ENCODE peak calls at places on chromosomes 16 and 17, in nine cellular contexts. One of them, this sample, is unnamed.

GRCh38 chr16:46519063-46519462 is 102.1 kb downstream of the SHCBP1 start:
- DNase-seq in Panc1: no peak
- DNase-seq in GM23338: no peak
- DNase-seq in HepG2: peak; percentile 26
- DNase-seq in A549: no peak
- DNase-seq in SK-N-SH: no peak
- DNase-seq in HCT116: no peak
- DNase-seq in K562: no peak
- DNase-seq in GM12878: no peak
- DNase-seq in this sample: no peak

GRCh38 chr17:78365561-78366108 is 5.8 kb upstream of the SOCS3 start:
- DNase-seq in A549: no peak
- DNase-seq in GM23338: peak; percentile 98
- DNase-seq in SK-N-SH: no peak
- DNase-seq in K562: no peak
- DNase-seq in HCT116: no peak
- DNase-seq in GM12878: no peak
- DNase-seq in Panc1: no peak
- DNase-seq in HepG2: peak; percentile 68
- DNase-seq in this sample: no peak

GRCh38 chr17:33874617-33875060 is 380.4 kb upstream of the CCL2 start:
- DNase-seq in A549: no peak
- DNase-seq in K562: peak; percentile 79
- DNase-seq in HCT116: no peak
- DNase-seq in GM23338: peak; percentile 8
- DNase-seq in GM12878: no peak
- DNase-seq in Panc1: no peak
- DNase-seq in HepG2: no peak
- DNase-seq in SK-N-SH: no peak
- DNase-seq in this sample: peak; percentile 58

GRCh38 chr16:89096768-89097527 is 3.3 kb downstream of the ACSF3 start:
- DNase-seq in K562: no peak
- DNase-seq in A549: no peak
- DNase-seq in SK-N-SH: no peak
- DNase-seq in HCT116: no peak
- DNase-seq in GM12878: no peak
- DNase-seq in Panc1: no peak
- DNase-seq in HepG2: no peak
- DNase-seq in GM23338: no peak
- DNase-seq in this sample: no peak

GRCh38 chr17:82960419-82961271 is 118.8 kb upstream of the METRNL start:
- DNase-seq in HepG2: no peak
- DNase-seq in GM12878: no peak
- DNase-seq in HCT116: no peak
- DNase-seq in A549: no peak
- DNase-seq in K562: no peak
- DNase-seq in SK-N-SH: no peak
- DNase-seq in GM23338: no peak
- DNase-seq in Panc1: no peak
- DNase-seq in this sample: no peak

GRCh38 chr17:32807577-32807976 is 69.3 kb downstream of the MYO1D start:
- DNase-seq in GM12878: no peak
- DNase-seq in K562: no peak
- DNase-seq in GM23338: no peak
- DNase-seq in HepG2: peak; percentile 10
- DNase-seq in A549: no peak
- DNase-seq in SK-N-SH: no peak
- DNase-seq in HCT116: no peak
- DNase-seq in Panc1: no peak
- DNase-seq in this sample: no peak

GRCh38 chr16:87628940-87629339 is 26.6 kb downstream of the JPH3 start:
- DNase-seq in K562: no peak
- DNase-seq in GM23338: no peak
- DNase-seq in Panc1: no peak
- DNase-seq in SK-N-SH: no peak
- DNase-seq in A549: peak; percentile 63
- DNase-seq in GM12878: no peak
- DNase-seq in HCT116: no peak
- DNase-seq in HepG2: no peak
- DNase-seq in this sample: peak; percentile 21

GRCh38 chr17:71334041-71334781 is 786.6 kb upstream of the SOX9 start:
- DNase-seq in A549: no peak
- DNase-seq in GM23338: peak; percentile 41
- DNase-seq in SK-N-SH: no peak
- DNase-seq in HCT116: no peak
- DNase-seq in HepG2: no peak
- DNase-seq in K562: no peak
- DNase-seq in GM12878: no peak
- DNase-seq in Panc1: no peak
- DNase-seq in this sample: no peak

GRCh38 chr17:35889241-35889640 is 9.1 kb upstream of the CCL5 start:
- DNase-seq in GM23338: no peak
- DNase-seq in SK-N-SH: no peak
- DNase-seq in GM12878: no peak
- DNase-seq in HCT116: no peak
- DNase-seq in Panc1: no peak
- DNase-seq in A549: no peak
- DNase-seq in HepG2: no peak
- DNase-seq in K562: no peak
- DNase-seq in this sample: no peak

GRCh38 chr17:38750312-38751121 is 2.0 kb upstream of the PSMB3 start:
- DNase-seq in SK-N-SH: no peak
- DNase-seq in A549: peak; percentile 55
- DNase-seq in HepG2: peak; percentile 50
- DNase-seq in GM23338: peak; percentile 74
- DNase-seq in GM12878: no peak
- DNase-seq in K562: no peak
- DNase-seq in HCT116: no peak
- DNase-seq in Panc1: no peak
- DNase-seq in this sample: no peak

GRCh38 chr16:58022601-58023371 is 2.8 kb upstream of the MMP15 start:
- DNase-seq in K562: no peak
- DNase-seq in HepG2: no peak
- DNase-seq in A549: no peak
- DNase-seq in SK-N-SH: peak; percentile 78
- DNase-seq in GM23338: peak; percentile 29
- DNase-seq in Panc1: no peak
- DNase-seq in GM12878: no peak
- DNase-seq in HCT116: no peak
- DNase-seq in this sample: no peak

GRCh38 chr16:75329933-75330332 is 78.5 kb upstream of the BCAR1 start:
- DNase-seq in K562: no peak
- DNase-seq in GM23338: no peak
- DNase-seq in A549: no peak
- DNase-seq in Panc1: no peak
- DNase-seq in HCT116: no peak
- DNase-seq in HepG2: peak; percentile 18
- DNase-seq in SK-N-SH: no peak
- DNase-seq in GM12878: no peak
- DNase-seq in this sample: no peak

GRCh38 chr17:17732892-17733670 is 51.8 kb downstream of the RAI1 start:
- DNase-seq in GM23338: no peak
- DNase-seq in SK-N-SH: no peak
- DNase-seq in HCT116: no peak
- DNase-seq in K562: no peak
- DNase-seq in A549: peak; percentile 59
- DNase-seq in HepG2: no peak
- DNase-seq in Panc1: no peak
- DNase-seq in GM12878: no peak
- DNase-seq in this sample: no peak

GRCh38 chr16:71737501-71737900 is 13.0 kb upstream of the PHLPP2 start:
- DNase-seq in HepG2: no peak
- DNase-seq in GM23338: no peak
- DNase-seq in A549: no peak
- DNase-seq in K562: no peak
- DNase-seq in HCT116: no peak
- DNase-seq in Panc1: no peak
- DNase-seq in GM12878: no peak
- DNase-seq in SK-N-SH: no peak
- DNase-seq in this sample: no peak

GRCh38 chr17:15247891-15248529 is 17.1 kb downstream of the PMP22 start:
- DNase-seq in HepG2: no peak
- DNase-seq in GM12878: no peak
- DNase-seq in A549: peak; percentile 31
- DNase-seq in Panc1: no peak
- DNase-seq in GM23338: peak; percentile 72
- DNase-seq in SK-N-SH: no peak
- DNase-seq in K562: no peak
- DNase-seq in HCT116: no peak
- DNase-seq in this sample: no peak

GRCh38 chr16:554640-555413 is 5.4 kb upstream of the PRR35 start:
- DNase-seq in HepG2: no peak
- DNase-seq in GM23338: no peak
- DNase-seq in SK-N-SH: no peak
- DNase-seq in Panc1: no peak
- DNase-seq in GM12878: no peak
- DNase-seq in HCT116: no peak
- DNase-seq in K562: no peak
- DNase-seq in A549: no peak
- DNase-seq in this sample: no peak

GRCh38 chr17:2054740-2055493 is at the start of gene HIC1:
- DNase-seq in K562: peak; percentile 51
- DNase-seq in GM12878: no peak
- DNase-seq in GM23338: peak; percentile 82
- DNase-seq in HepG2: peak; percentile 24
- DNase-seq in A549: peak; percentile 74
- DNase-seq in SK-N-SH: peak; percentile 93
- DNase-seq in HCT116: no peak
- DNase-seq in Panc1: no peak
- DNase-seq in this sample: no peak

GRCh38 chr17:40633871-40634270 is 13.7 kb downstream of the SMARCE1 start:
- DNase-seq in HCT116: no peak
- DNase-seq in HepG2: no peak
- DNase-seq in SK-N-SH: no peak
- DNase-seq in GM12878: no peak
- DNase-seq in K562: no peak
- DNase-seq in Panc1: no peak
- DNase-seq in GM23338: no peak
- DNase-seq in A549: no peak
- DNase-seq in this sample: no peak

GRCh38 chr16:67855789-67856188 is 8.3 kb upstream of the CENPT start:
- DNase-seq in HepG2: no peak
- DNase-seq in HCT116: no peak
- DNase-seq in A549: no peak
- DNase-seq in GM23338: no peak
- DNase-seq in GM12878: no peak
- DNase-seq in SK-N-SH: no peak
- DNase-seq in Panc1: no peak
- DNase-seq in K562: no peak
- DNase-seq in this sample: no peak

DNA sequence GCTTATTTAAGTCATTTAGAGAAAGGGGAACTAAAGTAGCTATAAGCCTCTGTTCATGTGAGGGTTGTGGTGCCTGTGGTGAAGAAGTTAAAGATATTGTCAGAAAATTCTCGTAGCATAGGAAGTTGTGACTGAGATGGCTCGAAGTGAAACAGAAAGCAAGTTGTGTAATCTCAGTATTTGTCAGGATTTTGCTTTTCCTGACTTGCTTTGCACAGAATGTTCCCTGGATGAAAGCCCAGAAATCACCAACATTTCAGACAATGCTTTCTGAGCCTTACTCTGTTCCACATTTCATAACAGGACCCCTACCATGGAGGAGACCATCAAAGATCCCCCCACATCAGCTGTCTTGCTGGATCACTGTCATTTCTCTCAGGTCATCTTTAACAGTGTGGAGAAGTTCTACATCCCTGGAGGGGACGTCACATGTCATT is 10.6 kb downstream of the CALCOCO2 start:
- DNase-seq in GM23338: no peak
- DNase-seq in K562: no peak
- DNase-seq in A549: no peak
- DNase-seq in GM12878: peak; percentile 83
- DNase-seq in SK-N-SH: no peak
- DNase-seq in HCT116: no peak
- DNase-seq in HepG2: no peak
- DNase-seq in Panc1: no peak
- DNase-seq in this sample: peak; percentile 74
- H3K4me3 ChIP-seq in GM23338: no peak overlapping the region
- H3K4me3 ChIP-seq in K562: no peak overlapping the region
- H3K4me3 ChIP-seq in A549: peak overlapping the region; percentile 8
- H3K4me3 ChIP-seq in GM12878: peak overlapping the region; percentile 60
- H3K4me3 ChIP-seq in SK-N-SH: peak overlapping the region; percentile 41
- H3K4me3 ChIP-seq in HCT116: no peak overlapping the region
- H3K4me3 ChIP-seq in HepG2: no peak overlapping the region
- H3K4me3 ChIP-seq in Panc1: no peak overlapping the region
- H3K4me3 ChIP-seq in this sample: no peak overlapping the region

DNA sequence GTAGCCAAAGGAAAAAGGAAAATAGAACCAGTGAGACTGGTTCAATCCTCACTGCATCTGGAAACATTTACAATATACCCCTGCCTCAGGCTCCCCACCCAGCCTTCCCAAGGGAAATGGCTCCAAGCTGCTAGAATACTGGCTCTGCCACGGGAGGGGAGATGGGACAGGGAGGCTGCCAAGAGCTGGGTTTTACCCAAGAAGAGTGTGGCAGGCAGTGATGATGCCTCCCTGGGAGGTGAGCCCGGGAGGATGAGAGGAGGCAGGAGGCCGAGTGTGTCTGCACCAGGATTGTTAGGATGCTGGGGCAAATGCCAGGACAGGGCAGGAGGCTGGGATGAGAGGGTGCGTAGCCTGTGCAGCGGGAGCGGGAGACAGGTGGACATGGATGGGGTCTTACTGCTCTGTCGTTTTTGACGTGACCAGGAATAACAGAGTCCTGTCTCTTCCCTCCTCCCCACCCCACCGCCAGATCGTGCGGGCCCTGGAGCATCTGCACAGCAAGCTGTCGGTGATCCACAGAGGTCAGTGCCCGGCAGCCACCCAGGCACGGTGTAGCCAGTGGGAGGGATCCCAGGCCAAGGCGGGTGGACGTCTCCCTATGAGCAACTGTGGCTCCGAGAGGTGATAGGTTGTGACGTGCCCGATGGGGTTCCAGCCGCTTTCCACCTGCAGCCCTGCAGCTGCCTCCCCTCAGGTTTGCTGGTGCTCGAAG is 18.4 kb downstream of the MAP2K3 start:
- DNase-seq in SK-N-SH: peak; percentile 52
- DNase-seq in HepG2: no peak
- DNase-seq in A549: no peak
- DNase-seq in GM23338: no peak
- DNase-seq in HCT116: no peak
- DNase-seq in Panc1: no peak
- DNase-seq in K562: peak; percentile 9
- DNase-seq in GM12878: no peak
- DNase-seq in this sample: no peak
- TF ChIP-seq REST in SK-N-SH: no peak
- TF ChIP-seq REST in HepG2: no peak
- TF ChIP-seq REST in A549: no peak
- TF ChIP-seq REST in GM23338: no peak
- TF ChIP-seq REST in HCT116: no peak
- TF ChIP-seq REST in Panc1: no peak
- TF ChIP-seq REST in K562: no peak
- TF ChIP-seq REST in GM12878: no peak
- TF ChIP-seq REST in this sample: no peak

GRCh38 chr17:65182233-65182632 is 45.1 kb downstream of the RGS9 start:
- DNase-seq in HepG2: no peak
- DNase-seq in Panc1: no peak
- DNase-seq in HCT116: no peak
- DNase-seq in A549: no peak
- DNase-seq in SK-N-SH: no peak
- DNase-seq in GM12878: peak; percentile 78
- DNase-seq in GM23338: no peak
- DNase-seq in K562: no peak
- DNase-seq in this sample: no peak
- H3K4me3 ChIP-seq in HepG2: no peak overlapping the region
- H3K4me3 ChIP-seq in Panc1: no peak overlapping the region
- H3K4me3 ChIP-seq in HCT116: no peak overlapping the region
- H3K4me3 ChIP-seq in A549: no peak overlapping the region
- H3K4me3 ChIP-seq in SK-N-SH: no peak overlapping the region
- H3K4me3 ChIP-seq in GM12878: no peak overlapping the region
- H3K4me3 ChIP-seq in GM23338: no peak overlapping the region
- H3K4me3 ChIP-seq in K562: no peak overlapping the region
- H3K4me3 ChIP-seq in this sample: no peak overlapping the region

GRCh38 chr16:27639588-27640276 is 89.8 kb downstream of the KATNIP start:
- DNase-seq in SK-N-SH: peak; percentile 83
- DNase-seq in GM23338: peak; percentile 85
- DNase-seq in A549: peak; percentile 53
- DNase-seq in HepG2: peak; percentile 58
- DNase-seq in HCT116: peak; percentile 21
- DNase-seq in GM12878: peak; percentile 2
- DNase-seq in Panc1: no peak
- DNase-seq in K562: peak; percentile 77
- DNase-seq in this sample: peak; percentile 26
- TF ChIP-seq REST in SK-N-SH: no peak
- TF ChIP-seq REST in GM23338: no peak
- TF ChIP-seq REST in A549: no peak
- TF ChIP-seq REST in HepG2: no peak
- TF ChIP-seq REST in HCT116: no peak
- TF ChIP-seq REST in GM12878: no peak
- TF ChIP-seq REST in Panc1: no peak
- TF ChIP-seq REST in K562: no peak
- TF ChIP-seq REST in this sample: no peak

This sample was measured in HL-60.